ENCODE peak calls at places on chromosome 2, in ten cellular contexts. Q, A, F, Z, H, S, E, O, C and N are unnamed samples.
A peak's percentile ranks its signal among the peaks of the same experiment; 100 is the strongest.

GRCh38 chr2:6896930-6897759 is 19.6 kb downstream of the RSAD2 start:
- DNase-seq in Z (no peak), C (no peak), E (no peak), Q (no peak), A (no peak), H (peak; percentile 68), O (peak; percentile 62), F (peak; percentile 32), S (no peak), N (no peak)

GRCh38 chr2:156399950-156400703 is 36.1 kb upstream of the GPD2 start:
- DNase-seq in Z (peak; percentile 34), F (peak; percentile 76), Q (peak; percentile 76), O (no peak), A (peak; percentile 72), E (no peak), S (peak; percentile 53), C (no peak), H (peak; percentile 89), N (peak; percentile 70)

GRCh38 chr2:239710953-239711861 is 310.4 kb upstream of the HDAC4 start:
- DNase-seq in Z (no peak), H (no peak), S (no peak), Q (no peak), C (no peak), E (no peak), O (no peak), F (no peak), A (no peak), N (no peak)

GRCh38 chr2:143229411-143229810 is 100.2 kb downstream of the ARHGAP15 start:
- DNase-seq in A (no peak), C (no peak), F (no peak), O (no peak), E (no peak), Z (no peak), Q (no peak), H (no peak), S (no peak), N (no peak)

GRCh38 chr2:172901913-172902312 is 166.3 kb downstream of the RAPGEF4 start:
- DNase-seq in Z (no peak), A (no peak), Q (no peak), C (no peak), E (no peak), F (no peak), H (no peak), S (no peak), O (no peak), N (no peak)

GRCh38 chr2:236833501-236834186 is 252.0 kb upstream of the COPS8 start:
- DNase-seq in Q (no peak), O (peak; percentile 26), C (no peak), H (peak; percentile 68), F (peak; percentile 62), Z (no peak), A (no peak), S (no peak), E (no peak), N (no peak)

GRCh38 chr2:17476060-17476459 is 42.2 kb downstream of the RAD51AP2 start:
- DNase-seq in Q (no peak), A (no peak), F (no peak), E (no peak), Z (no peak), H (no peak), O (no peak), S (no peak), C (no peak), N (no peak)

GRCh38 chr2:181005809-181006208 is 25.4 kb downstream of the UBE2E3 start:
- DNase-seq in E (no peak), A (no peak), O (no peak), S (no peak), C (no peak), Z (no peak), Q (no peak), H (no peak), F (no peak), N (no peak)

GRCh38 chr2:25078171-25079049 is 36.5 kb downstream of the EFR3B start:
- DNase-seq in A (no peak), S (peak; percentile 28), C (no peak), O (peak; percentile 89), E (peak; percentile 69), Q (no peak), F (peak; percentile 93), Z (no peak), H (peak; percentile 45), N (no peak)

GRCh38 chr2:234964631-234965461 is 13.0 kb downstream of the SH3BP4 start:
- DNase-seq in A (no peak), F (peak; percentile 66), E (no peak), Z (no peak), O (no peak), H (no peak), S (no peak), C (no peak), Q (no peak), N (no peak)

GRCh38 chr2:189113963-189114362 is 65.6 kb downstream of the COL5A2 start:
- DNase-seq in F (no peak), A (no peak), S (no peak), O (peak; percentile 52), C (no peak), Z (no peak), H (no peak), E (no peak), Q (no peak), N (no peak)

GRCh38 chr2:193843675-193844074 is 1648.9 kb upstream of the TMEFF2 start:
- DNase-seq in Q (no peak), A (no peak), O (no peak), S (no peak), C (no peak), Z (no peak), F (no peak), H (no peak), E (no peak), N (no peak)

GRCh38 chr2:101464841-101465240 is 10.1 kb downstream of the RFX8 start:
- DNase-seq in C (no peak), A (no peak), O (no peak), Q (no peak), F (peak; percentile 27), S (peak; percentile 39), Z (no peak), E (no peak), H (no peak), N (no peak)

GRCh38 chr2:32671885-32672519 is 44.2 kb downstream of the TTC27 start:
- DNase-seq in F (no peak), H (no peak), A (no peak), E (no peak), O (no peak), C (no peak), Z (no peak), S (no peak), Q (no peak), N (no peak)

GRCh38 chr2:223538920-223539440 is 63.2 kb downstream of the SCG2 start:
- DNase-seq in F (no peak), S (no peak), C (no peak), A (peak; percentile 15), Z (no peak), Q (no peak), E (no peak), H (peak; percentile 57), O (peak; percentile 43), N (no peak)